ENCODE peak calls at places on chromosomes 5 and 9, in six cellular contexts. Y is stimulated activated CD4-positive, alpha-beta T cell treated with anti-CD3 and anti-CD28 coated beads, Interleukin-4, amount 100 ng/mL, for 24 hours; X is endothelial cell; C is left ventricle myocardium inferior; H is cardiac muscle cell; Z is nephron progenitor cell. T is an unnamed sample.

GRCh38 chr5:138583984-138584637 is 8.9 kb upstream of the HSPA9 start:
- DNase-seq in Y (no peak), X (no peak), C (no peak), H (no peak), Z (no peak), T (no peak)

GRCh38 chr5:106092455-106092854 is 1578.3 kb downstream of the EFNA5 start:
- DNase-seq in Y (no peak), X (no peak), C (no peak), H (no peak), Z (no peak), T (no peak)

GRCh38 chr9:71331603-71332002 is 210.2 kb upstream of the TRPM3 start:
- DNase-seq in Y (no peak), X (no peak), C (no peak), H (no peak), Z (no peak), T (no peak)

GRCh38 chr9:97983524-97984187 is 515 bp downstream of the ANP32B start:
- DNase-seq in Y (peak; percentile 66), X (peak; percentile 48), C (peak; percentile 64), H (peak; percentile 50), Z (peak; percentile 57), T (peak; percentile 71)

GRCh38 chr9:98804083-98804482 is 3.4 kb upstream of the GALNT12 start:
- DNase-seq in Y (no peak), X (no peak), C (no peak), H (peak; percentile 56), Z (no peak), T (no peak)

GRCh38 chr5:151662805-151663204 is 23.9 kb downstream of the SPARC start:
- DNase-seq in Y (no peak), X (no peak), C (no peak), H (no peak), Z (no peak), T (no peak)

GRCh38 chr5:174323878-174324281 is 278.4 kb downstream of the NSG2 start:
- DNase-seq in Y (no peak), X (peak; percentile 50), C (no peak), H (peak; percentile 58), Z (peak; percentile 58), T (peak; percentile 74)

GRCh38 chr5:3362606-3362910 is 233.1 kb upstream of the IRX1 start:
- DNase-seq in Y (no peak), X (no peak), C (no peak), H (no peak), Z (no peak), T (no peak)

GRCh38 chr5:75567710-75568109 is 43.5 kb upstream of the ANKDD1B start:
- DNase-seq in Y (peak; percentile 19), X (no peak), C (no peak), H (peak; percentile 43), Z (no peak), T (no peak)

GRCh38 chr5:29853711-29854110 is 1339.8 kb upstream of the CDH6 start:
- DNase-seq in Y (no peak), X (no peak), C (no peak), H (no peak), Z (no peak), T (no peak)

GRCh38 chr5:38650540-38651275 is 94.3 kb upstream of the LIFR start:
- DNase-seq in Y (no peak), X (no peak), C (no peak), H (peak; percentile 44), Z (no peak), T (no peak)

T was measured in testis.